ENCODE peak calls at places on chromosome 7, in nine cellular contexts. R is fibroblast of lung; T is activated T-cell treated with anti-CD3 and anti-CD28 coated beads for 1 hour; C is cardiac muscle cell; U is stimulated activated CD8-positive, alpha-beta memory T cell treated with anti-CD3 and anti-CD28 coated beads, Interleukin-15, amount 100 ng/mL, for 24 hours; J is fibroblast of pulmonary artery; G is activated gamma-delta T cell treated with Interleukin-2 at 50 U/mL for 16 hours; Z is NCI-H2029 treated with DMSO at 0.1 percent for 48 hours; D is adrenal gland. S is an unnamed sample.

GRCh38 chr7:114977277-114977676 is 55.4 kb downstream of the MDFIC start:
- DNase-seq in R (no peak), D (no peak), J (no peak), C (no peak), Z (no peak), U (no peak), G (no peak), T (no peak), S (no peak)

GRCh38 chr7:98556288-98556687 is 60.8 kb upstream of the NPTX2 start:
- DNase-seq in Z (peak), J (no peak), U (no peak), C (no peak), G (no peak), D (no peak), T (no peak), R (no peak), S (no peak)

GRCh38 chr7:28354601-28355062 is 57.7 kb upstream of the CREB5 start:
- DNase-seq in R (peak), U (no peak), J (peak), C (no peak), G (no peak), D (no peak), T (no peak), Z (no peak), S (peak)

GRCh38 chr7:78427209-78427608 is 628.6 kb downstream of the PHTF2 start:
- DNase-seq in C (no peak), R (peak), G (no peak), Z (no peak), D (no peak), T (no peak), U (no peak), J (no peak), S (no peak)

GRCh38 chr7:117132385-117133120 is 179.3 kb downstream of the ST7 start:
- DNase-seq in R (peak), C (no peak), Z (no peak), J (peak), T (no peak), D (no peak), U (no peak), G (no peak), S (peak)

GRCh38 chr7:102253076-102253972 is 33.3 kb upstream of the SH2B2 start:
- DNase-seq in D (no peak), J (no peak), Z (no peak), T (no peak), U (no peak), G (no peak), R (no peak), C (no peak), S (no peak)

GRCh38 chr7:13188236-13188635 is 500.8 kb downstream of the ARL4A start:
- DNase-seq in D (no peak), R (no peak), U (no peak), T (no peak), Z (no peak), C (no peak), J (no peak), G (no peak), S (no peak)

GRCh38 chr7:7858559-7858958 is 110.0 kb upstream of the GLCCI1 start:
- DNase-seq in G (no peak), C (no peak), J (no peak), R (no peak), T (no peak), Z (no peak), U (no peak), D (no peak), S (no peak)

GRCh38 chr7:150801242-150801945 is 825 bp downstream of the TMEM176A start:
- DNase-seq in C (no peak), G (no peak), U (no peak), Z (no peak), R (no peak), J (no peak), T (no peak), D (no peak), S (no peak)

GRCh38 chr7:156975620-156976019 is 26.1 kb downstream of the NOM1 start:
- DNase-seq in D (no peak), R (no peak), T (no peak), G (no peak), C (no peak), Z (no peak), U (no peak), J (no peak), S (no peak)

GRCh38 chr7:81462672-81463071 is 307.2 kb downstream of the HGF start:
- DNase-seq in D (no peak), C (no peak), R (peak), T (no peak), U (no peak), G (no peak), Z (no peak), J (peak), S (peak)

GRCh38 chr7:45971661-45972175 is 50.6 kb upstream of the IGFBP3 start:
- DNase-seq in J (no peak), U (no peak), T (no peak), R (no peak), Z (no peak), D (no peak), G (no peak), C (no peak), S (no peak)

GRCh38 chr7:30880090-30880704 is 31.5 kb upstream of the AQP1 start:
- DNase-seq in J (peak), Z (no peak), G (no peak), T (no peak), U (no peak), R (no peak), D (no peak), C (no peak), S (no peak)

GRCh38 chr7:108581655-108582491 is 12.2 kb downstream of the DNAJB9 start:
- DNase-seq in U (no peak), D (no peak), C (peak), T (no peak), R (no peak), G (no peak), Z (no peak), J (peak), S (peak)

GRCh38 chr7:32142649-32143048 is 72.4 kb upstream of the PDE1C start:
- DNase-seq in J (peak), C (no peak), U (no peak), T (no peak), Z (no peak), R (peak), G (no peak), D (no peak), S (peak)

GRCh38 chr7:154886591-154886990 is 116.3 kb downstream of the PAXIP1 start:
- DNase-seq in C (no peak), T (no peak), U (no peak), R (no peak), J (no peak), D (no peak), Z (no peak), G (no peak), S (no peak)

GRCh38 chr7:23470290-23471089 is at the start of gene IGF2BP3:
- DNase-seq in T (no peak), C (peak), D (no peak), G (no peak), J (peak), U (no peak), R (peak), Z (no peak), S (peak)

GRCh38 chr7:114860196-114860595 is 61.7 kb upstream of the MDFIC start:
- DNase-seq in Z (no peak), J (no peak), R (no peak), G (no peak), T (no peak), C (no peak), D (no peak), U (no peak), S (no peak)

S was measured in iris pigment epithelial cell.